ENCODE peak calls at places on chromosomes 3 and 15, in four cellular contexts. G is uterus, B is colonic mucosa, Q is left ventricle myocardium inferior. C is an unnamed sample.
A peak's percentile ranks its signal among the peaks of the same experiment; 100 is the strongest.

GRCh38 chr3:122415104-122415744 is 638 bp downstream of the WDR5B start:
- DNase-seq in G (peak; percentile 16), B (peak; percentile 55), Q (no peak), C (no peak)

GRCh38 chr15:84600331-84600686 is 500 bp upstream of the ZSCAN2 start:
- DNase-seq in G (peak; percentile 82), B (peak; percentile 94), Q (peak; percentile 88), C (peak; percentile 81)

GRCh38 chr15:101054991-101055390 is 135.8 kb downstream of the LRRK1 start:
- DNase-seq in G (no peak), B (no peak), Q (no peak), C (no peak)

GRCh38 chr15:82870727-82871576 is 61.5 kb downstream of the WHAMM start:
- DNase-seq in G (no peak), B (no peak), Q (no peak), C (no peak)

GRCh38 chr15:51401872-51402517 is 60.5 kb downstream of the GLDN start:
- DNase-seq in G (no peak), B (peak; percentile 38), Q (peak; percentile 38), C (no peak)

GRCh38 chr15:59562787-59563186 is 48.8 kb upstream of the GCNT3 start:
- DNase-seq in G (no peak), B (no peak), Q (no peak), C (no peak)

GRCh38 chr15:34239151-34239761 is 14.4 kb downstream of the EMC4 start:
- DNase-seq in G (no peak), B (no peak), Q (no peak), C (no peak)

GRCh38 chr3:100533176-100533575 is 40.8 kb downstream of the TMEM45A start:
- DNase-seq in G (no peak), B (no peak), Q (no peak), C (no peak)

GRCh38 chr15:99371180-99372103 is 120.2 kb downstream of the LRRC28 start:
- DNase-seq in G (no peak), B (no peak), Q (no peak), C (no peak)

GRCh38 chr3:100100454-100100853 is 13.8 kb downstream of the FILIP1L start:
- DNase-seq in G (no peak), B (no peak), Q (no peak), C (no peak)

GRCh38 chr3:57227204-57227929 is at the start of gene APPL1:
- DNase-seq in G (peak; percentile 88), B (peak; percentile 94), Q (peak; percentile 95), C (peak; percentile 84)

GRCh38 chr3:55622733-55623132 is 135.6 kb upstream of the WNT5A start:
- DNase-seq in G (no peak), B (no peak), Q (no peak), C (no peak)

GRCh38 chr3:130897316-130897715 is 3.4 kb downstream of the ATP2C1 start:
- DNase-seq in G (no peak), B (no peak), Q (no peak), C (no peak)

GRCh38 chr3:73727117-73727802 is 102.5 kb upstream of the PDZRN3 start:
- DNase-seq in G (peak; percentile 70), B (no peak), Q (no peak), C (no peak)

GRCh38 chr3:190424478-190425439 is 24.9 kb downstream of the TMEM207 start:
- DNase-seq in G (peak; percentile 54), B (peak; percentile 41), Q (peak; percentile 24), C (no peak)

GRCh38 chr3:196314597-196314996 is 3.4 kb downstream of the DYNLT2B start:
- DNase-seq in G (no peak), B (no peak), Q (no peak), C (no peak)

GRCh38 chr3:23611737-23612295 is 193.9 kb upstream of the UBE2E1 start:
- DNase-seq in G (peak; percentile 65), B (no peak), Q (peak; percentile 87), C (no peak)

GRCh38 chr15:69321041-69321554 is 22.4 kb downstream of the PAQR5 start:
- DNase-seq in G (no peak), B (peak; percentile 63), Q (no peak), C (no peak)

GRCh38 chr3:32405155-32405554 is 13.5 kb downstream of the CMTM7 start:
- DNase-seq in G (no peak), B (no peak), Q (no peak), C (no peak)

GRCh38 chr15:73704869-73705645 is 20.9 kb downstream of the CD276 start:
- DNase-seq in G (peak; percentile 51), B (peak; percentile 71), Q (peak; percentile 61), C (no peak)

DNA sequence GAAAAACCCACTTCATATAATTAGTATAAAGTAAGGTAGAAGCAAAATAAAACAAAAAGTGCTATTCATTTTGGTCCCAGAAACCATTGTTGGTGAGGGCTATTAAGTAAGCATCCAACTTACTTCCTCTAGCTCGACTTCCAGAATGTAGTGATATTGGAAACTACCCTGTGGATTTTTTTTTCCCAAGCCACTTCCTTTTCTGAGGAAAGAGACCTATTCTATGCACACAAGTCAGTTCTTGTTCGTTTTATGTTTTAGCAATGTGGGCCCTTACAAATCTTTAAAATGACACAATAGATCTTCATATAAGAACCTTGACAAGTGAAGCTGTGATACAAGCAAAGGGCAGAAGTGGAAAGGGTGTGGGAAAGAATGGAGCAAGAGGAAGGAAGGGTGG is 402.0 kb upstream of the TBL1XR1 start:
- DNase-seq in G (no peak), B (no peak), Q (no peak), C (no peak)
- H3K27ac ChIP-seq in G (no peak overlapping the region), B (no peak overlapping the region), Q (no peak overlapping the region), C (peak overlapping the region; percentile 91)

DNA sequence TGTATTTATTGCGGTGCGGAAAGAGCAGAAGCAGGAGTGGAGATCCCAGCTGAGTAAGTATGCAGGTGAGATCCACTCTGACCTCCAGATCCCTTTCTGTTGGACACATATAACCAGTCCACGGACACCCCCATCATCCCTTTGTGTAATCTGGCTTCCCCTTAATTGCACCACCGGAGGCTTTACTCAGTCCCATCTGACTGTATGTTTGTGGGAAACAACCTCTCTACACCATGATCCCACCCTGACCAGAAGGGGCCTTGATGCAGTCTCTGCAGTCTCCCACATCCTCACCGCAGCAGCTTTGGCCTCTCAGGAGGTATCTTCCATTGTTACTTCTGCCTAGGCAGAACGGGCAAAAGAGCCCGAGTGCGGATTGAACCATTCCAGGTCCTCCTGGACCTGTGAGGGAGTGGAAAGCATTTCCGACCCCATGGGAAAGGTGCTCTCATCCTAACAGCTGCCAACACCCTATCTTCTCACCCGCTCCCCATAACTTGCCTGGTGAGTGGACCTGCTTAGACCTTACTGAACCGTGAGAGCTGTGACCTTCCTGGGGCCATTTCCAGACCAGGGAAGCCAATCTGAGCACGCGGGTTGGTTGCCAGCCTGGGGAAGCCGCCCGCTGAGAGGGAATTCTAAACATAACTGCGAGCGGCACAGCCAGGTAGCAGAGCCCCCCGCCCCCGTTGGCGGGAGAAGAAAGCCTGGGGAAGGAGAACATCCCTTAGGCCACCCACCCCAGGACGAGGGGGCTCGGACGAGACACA is 1.1 kb downstream of the SLCO2A1 start:
- DNase-seq in G (no peak), B (peak; percentile 17), Q (no peak), C (no peak)
- H3K4me3 ChIP-seq in G (peak overlapping the region; percentile 56), B (peak overlapping the region; percentile 53), Q (peak overlapping the region; percentile 76), C (peak overlapping the region; percentile 95)

GRCh38 chr3:128804817-128805166 is 74.6 kb upstream of the ACAD9 start:
- DNase-seq in G (no peak), B (no peak), Q (no peak), C (no peak)
- H3K27ac ChIP-seq in G (no peak overlapping the region), B (peak overlapping the region; percentile 78), Q (peak overlapping the region; percentile 89), C (no peak overlapping the region)

GRCh38 chr15:55915876-55916567 is 77.4 kb downstream of the NEDD4 start:
- DNase-seq in G (no peak), B (no peak), Q (no peak), C (no peak)

GRCh38 chr15:55914446-55914845 is 79.0 kb downstream of the NEDD4 start:
- DNase-seq in G (no peak), B (no peak), Q (no peak), C (no peak)

GRCh38 chr15:55917881-55918296 is 75.5 kb downstream of the NEDD4 start:
- DNase-seq in G (peak; percentile 29), B (peak; percentile 41), Q (no peak), C (no peak)

GRCh38 chr15:55915221-55915620 is 78.2 kb downstream of the NEDD4 start:
- DNase-seq in G (no peak), B (no peak), Q (no peak), C (no peak)

GRCh38 chr15:55916666-55917409 is 76.6 kb downstream of the NEDD4 start:
- DNase-seq in G (no peak), B (no peak), Q (no peak), C (no peak)
- H3K4me3 ChIP-seq in G (no peak overlapping the region), B (no peak overlapping the region), Q (no peak overlapping the region), C (no peak overlapping the region)